ENCODE peak calls at places on chromosomes 7 and 10, in four cellular contexts. H, X, V and N are unnamed samples.

GRCh38 chr10:43205681-43206390 is 61.0 kb downstream of the RASGEF1A start:
- DNase-seq in H (no peak), X (no peak), V (no peak), N (no peak)

GRCh38 chr7:22589641-22590141 is 89.7 kb upstream of the STEAP1B start:
- DNase-seq in H (no peak), X (peak), V (peak), N (no peak)

GRCh38 chr7:132251327-132251659 is 325.0 kb downstream of the PLXNA4 start:
- DNase-seq in H (peak), X (no peak), V (peak), N (no peak)

GRCh38 chr7:99693427-99694200 is 13.8 kb upstream of the CYP3A5 start:
- DNase-seq in H (no peak), X (no peak), V (no peak), N (no peak)

GRCh38 chr7:18212788-18213187 is 185.1 kb upstream of the PRPS1L1 start:
- DNase-seq in H (no peak), X (peak), V (no peak), N (no peak)

GRCh38 chr7:92133737-92134270 is 473 bp downstream of the CYP51A1 start:
- DNase-seq in H (peak), X (peak), V (peak), N (no peak)

GRCh38 chr10:114060456-114060855 is 16.8 kb downstream of the ADRB1 start:
- DNase-seq in H (no peak), X (no peak), V (no peak), N (no peak)

GRCh38 chr7:50312176-50312575 is 7.7 kb downstream of the IKZF1 start:
- DNase-seq in H (no peak), X (no peak), V (no peak), N (no peak)

GRCh38 chr10:119517235-119518141 is 25.0 kb downstream of the RGS10 start:
- DNase-seq in H (peak), X (peak), V (peak), N (no peak)

GRCh38 chr10:24556746-24557742 is 166.6 kb downstream of the ARHGAP21 start:
- DNase-seq in H (no peak), X (peak), V (no peak), N (no peak)

GRCh38 chr10:124465003-124465776 is 3.6 kb downstream of the LHPP start:
- DNase-seq in H (no peak), X (no peak), V (no peak), N (no peak)

GRCh38 chr7:54785261-54785660 is 26.2 kb upstream of the SEC61G start:
- DNase-seq in H (no peak), X (peak), V (no peak), N (no peak)

GRCh38 chr10:8104005-8104404 is 49.5 kb downstream of the GATA3 start:
- DNase-seq in H (no peak), X (no peak), V (no peak), N (no peak)

GRCh38 chr7:373818-374705 is 84.1 kb downstream of the FOXL3 start:
- DNase-seq in H (no peak), X (no peak), V (no peak), N (no peak)

GRCh38 chr7:140017034-140017433 is 45.7 kb downstream of the PARP12 start:
- DNase-seq in H (no peak), X (no peak), V (no peak), N (no peak)

GRCh38 chr7:149090397-149091195 is at the start of gene ZNF786:
- DNase-seq in H (peak), X (peak), V (peak), N (peak)

GRCh38 chr7:145464287-145464686 is 628.4 kb upstream of the TPK1 start:
- DNase-seq in H (no peak), X (no peak), V (no peak), N (no peak)

GRCh38 chr10:131818510-131819234 is 82.1 kb upstream of the PPP2R2D start:
- DNase-seq in H (no peak), X (no peak), V (no peak), N (no peak)

GRCh38 chr7:139887895-139888518 is 58.9 kb downstream of the TBXAS1 start:
- DNase-seq in H (no peak), X (no peak), V (no peak), N (no peak)

GRCh38 chr10:6409982-6410694 is 169.9 kb downstream of the PRKCQ start:
- DNase-seq in H (no peak), X (peak), V (no peak), N (no peak)